ENCODE peak calls at places on chromosomes 7 and 10, in seven cellular contexts. P is Panc1, M is uterus, V is sigmoid colon, Z is PC-3, I is left lung, C is kidney. A is an unnamed sample.

GRCh38 chr7:139182363-139182762 is 48.7 kb upstream of the UBN2 start:
- DNase-seq in M (no peak), P (no peak), C (no peak), I (no peak), V (no peak), Z (no peak), A (no peak)

GRCh38 chr7:51066405-51066882 is 250.2 kb downstream of the COBL start:
- DNase-seq in V (no peak), Z (no peak), C (no peak), P (no peak), M (no peak), I (no peak), A (no peak)

GRCh38 chr10:115432188-115432819 is 339.1 kb downstream of the ATRNL1 start:
- DNase-seq in I (no peak), V (no peak), M (no peak), P (no peak), Z (peak), C (no peak), A (no peak)

GRCh38 chr7:22858640-22859561 is 36.3 kb upstream of the TOMM7 start:
- DNase-seq in I (no peak), C (no peak), Z (peak), P (no peak), V (no peak), M (no peak), A (no peak)

GRCh38 chr10:97701438-97702064 is 12.0 kb upstream of the MARVELD1 start:
- DNase-seq in M (peak), Z (peak), C (peak), V (no peak), I (no peak), P (peak), A (no peak)

GRCh38 chr10:87842776-87843497 is 20.4 kb downstream of the KLLN start:
- DNase-seq in P (no peak), Z (no peak), V (no peak), C (no peak), M (no peak), I (no peak), A (no peak)

GRCh38 chr10:63208981-63209380 is 75.9 kb downstream of the NRBF2 start:
- DNase-seq in Z (no peak), V (no peak), I (no peak), M (no peak), C (no peak), P (no peak), A (no peak)

GRCh38 chr7:20214787-20215669 is 2.2 kb downstream of the MACC1 start:
- DNase-seq in Z (peak), V (no peak), P (no peak), C (no peak), I (no peak), M (no peak), A (no peak)

GRCh38 chr7:77580762-77581350 is 43.8 kb downstream of the PTPN12 start:
- DNase-seq in V (no peak), I (peak), P (no peak), M (no peak), Z (no peak), C (no peak), A (no peak)

GRCh38 chr7:131937868-131938267 is 381.4 kb upstream of the PODXL start:
- DNase-seq in I (no peak), M (no peak), P (no peak), C (no peak), Z (no peak), V (no peak), A (no peak)

GRCh38 chr7:80088705-80089104 is 45.9 kb upstream of the GNAI1 start:
- DNase-seq in P (no peak), M (no peak), C (no peak), I (no peak), V (no peak), Z (no peak), A (no peak)

GRCh38 chr10:44370731-44371248 is 14.1 kb downstream of the CXCL12 start:
- DNase-seq in Z (no peak), P (no peak), I (no peak), V (no peak), M (no peak), C (no peak), A (no peak)

GRCh38 chr10:74039561-74040145 is 41.7 kb downstream of the VCL start:
- DNase-seq in V (peak), P (no peak), C (no peak), M (peak), Z (no peak), I (peak), A (peak)

GRCh38 chr10:89327803-89328441 is at the start of gene IFIT3:
- DNase-seq in I (peak), P (peak), V (peak), M (peak), C (no peak), Z (peak), A (no peak)

GRCh38 chr10:63819753-63820347 is 298.6 kb downstream of the REEP3 start:
- DNase-seq in Z (peak), P (peak), M (peak), V (peak), I (peak), C (peak), A (no peak)

GRCh38 chr10:110137142-110137545 is 70.3 kb upstream of the MXI1 start:
- DNase-seq in I (no peak), M (no peak), V (no peak), P (peak), Z (peak), C (no peak), A (no peak)

GRCh38 chr10:61284222-61284890 is 168.8 kb downstream of the TMEM26 start:
- DNase-seq in I (no peak), M (peak), C (no peak), P (peak), Z (peak), V (no peak), A (no peak)

GRCh38 chr7:158572000-158572828 is 15.4 kb downstream of the PTPRN2 start:
- DNase-seq in P (peak), Z (no peak), I (no peak), C (no peak), V (no peak), M (no peak), A (no peak)

GRCh38 chr7:155962191-155962967 is 150.1 kb upstream of the SHH start:
- DNase-seq in I (no peak), M (no peak), C (no peak), V (peak), Z (peak), P (no peak), A (no peak)

GRCh38 chr10:73495226-73495883 is 469 bp downstream of the PPP3CB start:
- DNase-seq in M (peak), P (peak), V (peak), I (peak), C (peak), Z (peak), A (peak)

GRCh38 chr10:70956029-70956759 is 67.8 kb upstream of the PCBD1 start:
- DNase-seq in I (no peak), C (peak), Z (peak), P (no peak), M (no peak), V (no peak), A (no peak)

GRCh38 chr10:9096288-9096687 is 1041.8 kb downstream of the GATA3 start:
- DNase-seq in V (no peak), P (no peak), M (no peak), I (no peak), C (no peak), Z (no peak), A (no peak)

GRCh38 chr7:16915405-16915804 is 33.6 kb upstream of the AGR3 start:
- DNase-seq in I (no peak), P (no peak), Z (peak), C (no peak), V (no peak), M (no peak), A (no peak)

GRCh38 chr10:58266826-58267712 is 625 bp downstream of the IPMK start:
- DNase-seq in C (peak), I (peak), V (peak), Z (peak), M (peak), P (peak), A (peak)

GRCh38 chr7:95509199-95509598 is 23.5 kb downstream of the ASB4 start:
- DNase-seq in P (no peak), V (no peak), C (no peak), Z (no peak), M (no peak), I (no peak), A (no peak)

GRCh38 chr10:69914373-69915268 is 112.9 kb downstream of the COL13A1 start:
- DNase-seq in M (peak), P (peak), V (peak), I (peak), C (peak), Z (peak), A (no peak)

GRCh38 chr10:73789659-73790055 is 4.3 kb downstream of the ZSWIM8 start:
- DNase-seq in V (no peak), I (no peak), P (no peak), C (peak), Z (no peak), M (no peak), A (no peak)

GRCh38 chr7:954330-955238 is at the start of gene ADAP1:
- DNase-seq in Z (peak), I (peak), M (peak), P (no peak), C (peak), V (peak), A (no peak)

GRCh38 chr7:26011039-26011696 is 140.8 kb upstream of the NFE2L3 start:
- DNase-seq in I (no peak), Z (no peak), M (no peak), P (no peak), C (no peak), V (no peak), A (no peak)

GRCh38 chr10:68301790-68302502 is 29.9 kb upstream of the HNRNPH3 start:
- DNase-seq in M (no peak), Z (peak), V (no peak), C (no peak), P (peak), I (no peak), A (no peak)

GRCh38 chr10:5890519-5890878 is 456 bp downstream of the FBH1 start:
- DNase-seq in V (peak), C (no peak), Z (peak), P (no peak), M (no peak), I (no peak), A (peak)

GRCh38 chr7:94100723-94101345 is 96.7 kb upstream of the BET1 start:
- DNase-seq in V (peak), C (peak), P (no peak), Z (no peak), I (no peak), M (no peak), A (no peak)
- H3K4me3 ChIP-seq in V (no peak), C (no peak), P (no peak), Z (no peak), I (no peak), M (no peak), A (no peak)

DNA sequence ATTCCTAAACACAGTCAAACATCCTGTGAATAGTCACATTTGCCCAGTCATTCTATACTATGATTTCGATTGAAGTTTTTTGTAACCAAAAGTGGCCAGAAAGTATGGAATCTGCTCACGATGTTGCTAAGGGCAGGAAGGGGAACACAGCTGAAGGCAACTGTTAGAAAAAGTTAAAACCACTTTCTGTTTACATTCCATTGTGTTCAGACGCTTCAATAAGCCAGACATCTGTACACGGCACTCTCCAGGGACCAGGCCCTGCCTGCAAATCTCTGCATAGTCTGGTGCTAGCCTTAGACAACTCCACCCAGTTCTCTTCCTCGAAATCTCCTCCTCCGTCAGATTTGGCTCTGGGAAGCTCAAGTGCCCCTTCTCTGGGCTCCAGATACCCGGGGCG is 17.0 kb upstream of the TMEM120A start:
- DNase-seq in M (peak), I (no peak), V (peak), C (no peak), P (no peak), Z (no peak), A (no peak)
- TF ChIP-seq CTCF in M (no peak), I (no peak), V (no peak), C (no peak), P (no peak), Z (no peak), A (no peak)

DNA sequence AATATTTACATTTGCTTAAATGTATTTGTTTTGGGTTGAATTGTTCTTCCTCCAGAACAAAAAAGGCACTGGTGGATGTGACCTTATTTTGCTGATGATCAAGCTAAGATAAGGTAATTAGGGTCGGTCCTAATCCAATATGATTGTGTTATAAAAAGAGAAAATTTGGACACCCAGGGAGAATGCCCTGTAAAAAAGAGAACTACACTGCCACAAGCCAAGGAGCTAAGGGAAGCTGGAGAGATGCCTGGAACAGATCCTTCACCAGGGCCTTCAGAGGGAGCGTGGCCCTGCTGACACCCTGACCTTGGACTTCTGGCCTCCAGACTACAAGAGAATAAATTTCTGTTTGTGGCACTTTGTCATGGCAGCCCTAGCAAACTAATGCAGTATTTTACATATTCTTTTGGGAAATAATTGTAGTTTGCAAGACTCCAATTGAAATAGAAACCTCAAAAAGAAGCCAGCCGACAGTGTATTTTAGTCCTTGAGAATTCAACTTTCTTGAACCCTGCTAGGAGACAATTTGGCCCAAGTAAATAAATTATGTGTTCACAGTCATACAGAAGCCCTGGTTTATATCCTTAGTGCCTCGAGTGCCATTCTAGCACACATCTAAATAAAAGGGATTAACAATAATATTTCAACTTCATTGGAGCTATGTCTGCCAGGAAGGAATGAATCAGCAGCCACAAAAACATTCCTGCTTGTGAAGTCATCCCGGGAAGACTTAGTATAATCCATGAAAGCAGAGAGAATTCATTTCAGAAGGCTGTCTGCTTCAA is 164.6 kb downstream of the PKD1L1 start:
- DNase-seq in Z (peak), C (peak), P (peak), V (peak), M (peak), I (no peak), A (no peak)
- H3K27ac ChIP-seq in Z (peak), C (no peak), P (peak), V (peak), M (peak), I (peak), A (peak)

DNA sequence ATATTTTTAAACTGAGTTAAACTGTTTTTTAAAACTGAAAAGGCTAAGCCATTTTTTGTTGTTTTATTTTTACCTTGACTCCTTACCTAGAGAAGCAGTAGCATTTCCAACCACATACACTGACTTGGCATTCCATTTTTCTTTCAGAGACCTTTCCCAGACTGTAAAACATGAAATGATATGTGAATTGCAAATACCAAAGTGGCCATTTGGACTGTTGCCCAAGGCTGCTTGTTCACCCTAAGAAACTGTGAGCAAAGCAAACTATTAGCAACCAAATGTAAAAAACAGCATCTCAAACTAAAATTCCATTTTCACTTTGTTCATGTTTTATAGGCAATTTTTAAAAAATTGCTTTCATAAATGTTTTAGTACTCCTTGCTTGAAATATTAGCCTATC is 10.9 kb downstream of the UROS start:
- DNase-seq in I (no peak), P (no peak), V (no peak), Z (peak), M (no peak), C (no peak), A (no peak)
- H3K4me3 ChIP-seq in I (no peak), P (no peak), V (no peak), Z (no peak), M (no peak), C (no peak), A (no peak)

GRCh38 chr7:67301667-67302066 is 305.0 kb downstream of the TYW1 start:
- DNase-seq in P (no peak), C (no peak), M (no peak), Z (no peak), V (no peak), I (no peak), A (no peak)

DNA sequence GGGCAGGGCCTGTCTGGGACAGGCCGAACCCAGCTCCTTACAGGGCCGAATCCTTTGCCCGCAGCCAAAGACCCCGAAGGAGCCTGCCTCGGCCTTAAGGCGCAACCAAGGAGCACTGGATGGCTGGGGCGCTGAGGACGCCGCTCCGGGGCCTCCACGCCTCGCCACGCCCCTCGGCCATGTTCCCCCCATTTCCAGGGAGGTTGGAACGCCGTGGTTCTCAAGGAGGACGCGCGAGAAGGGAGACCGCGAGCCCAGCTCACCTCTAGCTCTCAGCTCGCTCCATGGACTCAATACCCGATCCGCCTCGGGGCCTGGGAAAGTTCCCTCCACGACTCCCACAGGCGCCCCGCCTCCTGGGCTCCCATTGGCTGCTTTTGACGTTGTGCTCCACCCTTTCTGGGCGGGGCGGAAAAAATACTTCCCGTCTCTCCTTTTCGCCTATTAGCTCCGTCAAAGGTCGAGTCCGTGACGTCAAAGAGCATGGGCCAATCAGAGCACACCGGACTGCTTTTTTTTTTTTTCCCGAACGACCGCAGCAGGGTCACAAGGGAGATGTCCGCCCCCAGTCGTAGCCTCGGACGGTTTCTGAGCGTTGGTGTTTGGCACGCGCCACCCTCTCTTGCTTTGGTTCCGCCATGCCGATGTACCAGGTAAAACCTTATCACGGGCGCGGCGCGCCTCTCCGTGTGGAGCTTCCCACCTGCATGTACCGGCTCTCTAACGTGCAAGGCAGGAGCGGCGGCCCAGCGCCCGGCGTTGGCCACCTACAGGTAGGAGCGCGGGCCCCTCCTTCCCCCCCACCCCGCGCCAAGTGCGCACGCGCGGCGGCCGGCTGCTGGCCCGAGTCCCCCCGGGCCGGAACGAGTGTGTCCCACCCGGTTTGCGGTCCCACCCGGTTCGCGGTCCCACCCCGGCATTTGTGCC is 305.7 kb downstream of the TYW1 start:
- DNase-seq in M (peak), Z (peak), V (peak), C (peak), P (peak), I (peak), A (peak)
- TF ChIP-seq CTCF in M (peak), Z (no peak), V (peak), C (no peak), P (no peak), I (no peak), A (no peak)

DNA sequence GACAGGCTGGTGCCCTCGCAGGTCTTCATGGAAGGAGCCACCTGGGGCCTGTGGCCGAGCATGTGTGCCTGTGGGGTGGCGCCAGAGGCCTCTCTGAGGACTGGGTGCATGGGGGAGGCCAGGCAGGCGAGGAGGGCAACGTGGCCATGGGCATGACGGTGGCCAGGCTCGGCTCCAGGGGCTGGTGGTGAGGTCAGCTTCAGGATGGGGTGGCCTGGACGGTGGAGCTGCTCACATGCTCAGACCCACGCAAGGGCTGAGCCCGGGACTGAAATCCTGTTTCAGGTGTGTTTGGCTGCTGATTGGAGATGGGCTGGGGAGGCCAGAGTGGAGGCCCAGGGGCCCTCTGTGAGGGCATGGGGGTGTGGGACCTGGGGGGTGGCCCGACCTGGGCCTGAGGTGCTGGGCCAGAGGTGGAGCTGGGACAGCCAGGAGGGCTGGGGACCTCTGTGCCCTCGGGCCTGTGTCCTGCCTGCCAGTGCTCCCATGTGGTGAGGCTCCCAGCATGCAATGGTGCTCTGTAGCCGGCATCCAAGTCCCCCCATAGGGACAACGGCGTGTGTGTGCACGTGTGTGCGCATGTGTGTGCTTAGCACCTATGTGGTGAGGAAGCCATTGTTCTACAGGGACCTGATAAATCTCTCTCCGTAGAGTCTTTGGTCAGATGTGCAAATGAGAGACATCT is 71.1 kb downstream of the INPP5A start:
- DNase-seq in V (peak), P (no peak), Z (no peak), I (no peak), M (no peak), C (peak), A (peak)
- H3K27ac ChIP-seq in V (peak), P (no peak), Z (no peak), I (no peak), M (no peak), C (no peak), A (no peak)

GRCh38 chr10:77350711-77351119 is 286.9 kb downstream of the KCNMA1 start:
- DNase-seq in M (peak), Z (peak), P (peak), I (peak), C (no peak), V (peak), A (peak)
- H3K4me3 ChIP-seq in M (no peak), Z (peak), P (no peak), I (no peak), C (no peak), V (no peak), A (no peak)

GRCh38 chr7:55237156-55237721 is 127.9 kb upstream of the LANCL2 start:
- DNase-seq in P (no peak), M (no peak), I (no peak), V (no peak), Z (no peak), C (no peak), A (no peak)

GRCh38 chr7:55233001-55233400 is 132.1 kb upstream of the LANCL2 start:
- DNase-seq in Z (no peak), C (no peak), P (no peak), V (no peak), M (no peak), I (no peak), A (no peak)

GRCh38 chr7:55234408-55234807 is 130.7 kb upstream of the LANCL2 start:
- DNase-seq in P (no peak), C (peak), M (no peak), V (no peak), I (no peak), Z (no peak), A (no peak)

GRCh38 chr7:55236454-55236853 is 128.7 kb upstream of the LANCL2 start:
- DNase-seq in Z (no peak), C (no peak), V (no peak), P (no peak), M (no peak), I (no peak), A (no peak)

GRCh38 chr7:55235115-55235514 is 130.0 kb upstream of the LANCL2 start:
- DNase-seq in C (peak), M (no peak), I (no peak), P (no peak), V (no peak), Z (no peak), A (no peak)
- TF ChIP-seq CTCF in C (no peak), M (no peak), I (no peak), P (no peak), V (no peak), Z (no peak), A (no peak)

A was measured in coronary artery.